ENCODE peak calls at places on chromosomes 6 and 20, in ten cellular contexts. D, I, Y, L, T, W, K, A, S and E are unnamed samples. For H3K4me1, the result is how much of the 10 kb centered on the place peaks cover.

GRCh38 chr6:68252632-68253031 is 382.4 kb upstream of the ADGRB3 start:
- DNase-seq in K (no peak), S (no peak), D (no peak), T (no peak), I (no peak), W (no peak), A (no peak), L (no peak), Y (no peak), E (no peak)

GRCh38 chr20:21832442-21833152 is 127.1 kb downstream of the PAX1 start:
- DNase-seq in S (no peak), K (no peak), L (no peak), Y (no peak), T (no peak), D (peak), A (no peak), I (no peak), W (no peak), E (no peak)

GRCh38 chr6:44917430-44917829 is 410.7 kb upstream of the RUNX2 start:
- DNase-seq in W (no peak), D (no peak), K (no peak), S (no peak), Y (no peak), A (no peak), L (peak), T (no peak), I (no peak), E (no peak)

GRCh38 chr6:72651967-72652956 is 30.4 kb downstream of the KCNQ5 start:
- DNase-seq in S (no peak), K (no peak), W (no peak), D (no peak), L (no peak), I (no peak), Y (no peak), T (no peak), A (no peak), E (no peak)

GRCh38 chr20:12030470-12030869 is 112.8 kb downstream of the BTBD3 start:
- DNase-seq in I (no peak), S (no peak), L (no peak), K (no peak), W (no peak), T (no peak), A (no peak), D (no peak), Y (no peak), E (no peak)

GRCh38 chr6:98463629-98464028 is 370.7 kb upstream of the POU3F2 start:
- DNase-seq in I (no peak), T (no peak), K (no peak), S (no peak), A (no peak), D (no peak), L (no peak), W (no peak), Y (no peak), E (no peak)

GRCh38 chr20:38961530-38962043 is 557 bp upstream of the DHX35 start:
- DNase-seq in D (no peak), S (peak), Y (no peak), W (no peak), L (no peak), T (no peak), I (no peak), A (no peak), K (no peak), E (peak)

GRCh38 chr6:82589509-82590206 is 226.0 kb downstream of the TPBG start:
- DNase-seq in S (peak), I (no peak), T (no peak), L (peak), Y (no peak), A (no peak), K (no peak), D (no peak), W (no peak), E (no peak)

GRCh38 chr6:142326539-142326938 is 24.7 kb downstream of the ADGRG6 start:
- DNase-seq in L (peak), D (no peak), S (no peak), K (no peak), T (no peak), A (no peak), W (no peak), I (no peak), Y (no peak), E (no peak)

GRCh38 chr6:28543671-28544131 is 18.0 kb downstream of the GPX5 start:
- DNase-seq in I (no peak), D (peak), Y (no peak), W (no peak), L (no peak), T (no peak), A (no peak), S (peak), K (no peak), E (no peak)

DNA sequence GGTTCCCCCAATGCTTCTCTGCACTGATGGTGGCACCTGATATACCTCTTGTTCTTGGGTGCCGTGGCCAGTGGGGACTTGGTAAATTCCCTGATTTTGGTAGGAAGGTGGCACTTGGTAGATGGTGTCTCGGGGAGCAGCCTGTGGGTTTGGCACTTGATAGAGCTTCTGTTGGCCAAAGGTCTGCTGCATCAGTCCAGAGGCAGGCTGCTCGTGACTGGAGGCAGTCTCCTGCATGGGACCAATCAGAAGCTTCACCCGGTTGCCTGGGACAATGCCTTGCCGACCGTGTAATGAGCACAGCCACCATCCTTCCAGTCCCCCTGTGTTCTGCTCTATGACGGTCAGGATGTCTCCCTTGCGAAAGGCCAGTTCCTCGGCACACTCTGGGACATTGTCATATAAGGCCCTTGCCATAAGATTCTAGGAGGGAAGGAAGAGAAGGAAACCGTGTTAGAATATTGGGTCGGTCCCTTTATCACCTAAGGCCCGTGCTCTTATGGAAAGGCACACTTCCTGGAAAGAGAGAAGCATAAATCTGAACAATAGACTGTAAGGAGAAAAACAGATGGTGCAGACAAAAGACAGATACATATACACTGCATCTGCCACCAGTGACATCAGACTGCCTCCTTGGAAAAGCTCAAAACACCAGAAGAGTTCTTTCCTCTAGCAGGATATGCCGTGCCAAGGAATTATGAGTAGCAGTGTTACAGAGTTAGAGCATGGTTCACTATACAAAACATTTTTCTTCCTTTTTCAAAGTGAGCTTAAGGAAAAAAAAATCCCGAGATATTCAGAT is 19.0 kb downstream of the NEDD9 start:
- DNase-seq in S (peak), A (no peak), T (no peak), L (peak), D (no peak), W (no peak), Y (no peak), I (no peak), K (no peak), E (no peak)
- H3K4me1 ChIP-seq in S (half or more), A (under half), T (under half), L (under half), D (under half), W (under half), Y (half or more), I (half or more), K (half or more), E (under half)

GRCh38 chr20:49701916-49702315 is 11.8 kb downstream of the B4GALT5 start:
- DNase-seq in W (no peak), K (no peak), S (no peak), A (no peak), T (no peak), L (no peak), I (no peak), D (no peak), Y (no peak), E (no peak)

GRCh38 chr20:49699200-49699992 is 14.3 kb downstream of the B4GALT5 start:
- DNase-seq in W (no peak), A (no peak), Y (no peak), D (no peak), S (peak), T (no peak), K (no peak), I (no peak), L (peak), E (no peak)

GRCh38 chr20:49701313-49701731 is 12.4 kb downstream of the B4GALT5 start:
- DNase-seq in S (peak), K (no peak), L (peak), I (no peak), T (no peak), Y (no peak), A (no peak), D (no peak), W (no peak), E (no peak)

GRCh38 chr20:49698477-49698876 is 15.2 kb downstream of the B4GALT5 start:
- DNase-seq in Y (no peak), T (no peak), K (no peak), W (no peak), A (no peak), D (no peak), I (no peak), L (no peak), S (no peak), E (no peak)

GRCh38 chr20:49700411-49701185 is 13.1 kb downstream of the B4GALT5 start:
- DNase-seq in Y (no peak), W (no peak), L (peak), T (no peak), I (no peak), A (no peak), S (peak), D (no peak), K (no peak), E (no peak)
- H3K4me1 ChIP-seq in Y (half or more), W (under half), L (under half), T (under half), I (half or more), A (under half), S (half or more), D (under half), K (half or more), E (under half)

GRCh38 chr20:57986776-57987175 is 241.7 kb downstream of the ANKRD60 start:
- DNase-seq in K (no peak), D (no peak), S (no peak), A (no peak), L (no peak), I (no peak), Y (peak), T (no peak), W (no peak), E (no peak)

GRCh38 chr20:57988422-57988821 is 240.0 kb downstream of the ANKRD60 start:
- DNase-seq in T (no peak), Y (no peak), W (no peak), L (no peak), I (no peak), D (no peak), S (no peak), K (no peak), A (no peak), E (no peak)

GRCh38 chr20:57990396-57990987 is 238.0 kb downstream of the ANKRD60 start:
- DNase-seq in L (no peak), A (no peak), K (no peak), T (no peak), I (no peak), Y (no peak), S (no peak), D (no peak), W (no peak), E (no peak)

GRCh38 chr20:57987659-57988058 is 240.8 kb downstream of the ANKRD60 start:
- DNase-seq in A (no peak), D (no peak), S (no peak), T (no peak), Y (no peak), W (peak), L (no peak), K (no peak), I (no peak), E (no peak)

DNA sequence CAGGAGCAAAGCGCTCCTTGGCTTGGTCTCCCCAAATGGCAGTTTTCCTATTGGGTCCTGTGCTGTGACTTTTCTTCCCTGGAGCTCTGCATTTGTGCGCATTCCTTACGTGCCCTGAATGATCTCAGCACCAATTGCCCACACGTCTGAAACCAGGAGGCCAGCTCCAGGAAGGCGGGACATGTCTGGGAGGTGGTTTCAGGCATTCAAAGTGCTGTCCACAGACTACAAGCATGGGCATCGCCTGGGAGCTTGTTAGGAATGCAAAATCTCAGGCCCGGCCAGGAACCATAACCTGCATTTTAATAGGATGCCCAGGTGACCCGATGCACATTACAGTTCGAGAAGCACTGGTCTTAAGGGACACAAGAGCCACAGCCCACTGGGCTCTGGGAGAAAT is 239.6 kb downstream of the ANKRD60 start:
- DNase-seq in A (no peak), L (no peak), S (no peak), W (no peak), K (no peak), I (no peak), D (no peak), Y (no peak), T (no peak), E (no peak)
- H3K4me1 ChIP-seq in A (under half), L (under half), S (under half), W (under half), K (under half), I (under half), D (under half), Y (under half), T (under half), E (under half)

DNA sequence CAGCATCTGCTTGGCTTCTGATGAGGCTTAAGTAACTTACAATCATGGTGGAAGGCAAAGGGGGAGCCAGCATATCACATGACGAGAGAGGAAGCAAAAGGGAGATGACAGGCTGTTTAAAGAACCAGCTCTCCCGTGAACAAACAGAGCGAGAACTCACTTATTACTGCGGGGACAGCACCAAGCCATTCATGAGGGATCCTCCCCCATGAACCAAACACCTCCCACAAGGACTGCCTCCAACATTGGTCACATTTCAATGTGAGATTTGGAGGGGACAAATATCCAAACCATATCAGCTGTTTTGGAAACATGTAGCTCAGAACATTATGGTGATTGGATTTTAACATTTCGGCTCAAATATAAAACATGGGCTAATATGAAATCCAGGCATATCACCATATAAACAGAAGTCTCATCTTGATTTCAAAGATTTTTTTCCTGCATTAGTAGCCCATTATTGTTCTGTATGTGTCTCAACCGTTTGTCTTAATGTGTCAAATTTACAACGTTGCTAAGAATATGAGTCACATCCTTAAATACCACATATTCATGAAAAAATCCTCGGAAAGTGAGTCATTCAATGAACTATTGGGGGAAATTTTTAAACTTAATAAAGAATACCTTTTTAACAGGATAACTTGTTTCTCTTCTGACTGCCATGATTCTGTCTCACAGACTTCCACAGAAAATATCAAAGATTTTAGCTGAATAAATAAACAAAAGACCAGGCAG is 894.3 kb downstream of the TFAP2A start:
- DNase-seq in A (no peak), K (no peak), T (no peak), D (no peak), W (no peak), Y (no peak), L (peak), S (peak), I (no peak), E (no peak)
- H3K4me1 ChIP-seq in A (under half), K (under half), T (under half), D (under half), W (under half), Y (under half), L (under half), S (under half), I (under half), E (under half)

GRCh38 chr6:38035478-38035877 is 216.0 kb downstream of the ZFAND3 start:
- DNase-seq in T (no peak), D (no peak), L (no peak), I (no peak), A (no peak), Y (no peak), K (no peak), W (no peak), S (no peak), E (no peak)
- H3K4me1 ChIP-seq in T (under half), D (under half), L (under half), I (half or more), A (under half), Y (under half), K (under half), W (under half), S (under half), E (under half)

GRCh38 chr6:158660331-158660730 is 10.5 kb downstream of the SYTL3 start:
- DNase-seq in S (peak), I (peak), K (no peak), D (no peak), W (peak), Y (no peak), L (no peak), A (peak), T (no peak), E (no peak)
- H3K4me1 ChIP-seq in S (under half), I (under half), K (under half), D (under half), W (under half), Y (under half), L (under half), A (under half), T (under half), E (under half)

GRCh38 chr6:134870677-134871498 is 79.0 kb downstream of the ALDH8A1 start:
- DNase-seq in K (no peak), I (no peak), Y (no peak), S (no peak), D (no peak), T (no peak), L (peak), W (no peak), A (no peak), E (no peak)
- H3K4me1 ChIP-seq in K (under half), I (under half), Y (under half), S (under half), D (under half), T (under half), L (under half), W (under half), A (under half), E (under half)

GRCh38 chr6:137216875-137217553 is 2.2 kb downstream of the IFNGR1 start:
- DNase-seq in W (no peak), D (no peak), I (no peak), K (no peak), L (no peak), T (no peak), Y (no peak), A (no peak), S (no peak), E (no peak)

GRCh38 chr6:137217801-137218472 is 1.2 kb downstream of the IFNGR1 start:
- DNase-seq in D (no peak), K (no peak), Y (peak), L (peak), S (no peak), I (no peak), W (no peak), T (no peak), A (no peak), E (no peak)

GRCh38 chr6:137218917-137219663 is at the start of gene IFNGR1:
- DNase-seq in D (peak), A (peak), T (peak), W (peak), K (peak), L (peak), Y (peak), I (peak), S (peak), E (peak)

GRCh38 chr6:137219664-137220252 is 573 bp upstream of the IFNGR1 start:
- DNase-seq in W (no peak), T (no peak), I (no peak), A (no peak), K (no peak), L (no peak), S (no peak), D (no peak), Y (no peak), E (no peak)

DNA sequence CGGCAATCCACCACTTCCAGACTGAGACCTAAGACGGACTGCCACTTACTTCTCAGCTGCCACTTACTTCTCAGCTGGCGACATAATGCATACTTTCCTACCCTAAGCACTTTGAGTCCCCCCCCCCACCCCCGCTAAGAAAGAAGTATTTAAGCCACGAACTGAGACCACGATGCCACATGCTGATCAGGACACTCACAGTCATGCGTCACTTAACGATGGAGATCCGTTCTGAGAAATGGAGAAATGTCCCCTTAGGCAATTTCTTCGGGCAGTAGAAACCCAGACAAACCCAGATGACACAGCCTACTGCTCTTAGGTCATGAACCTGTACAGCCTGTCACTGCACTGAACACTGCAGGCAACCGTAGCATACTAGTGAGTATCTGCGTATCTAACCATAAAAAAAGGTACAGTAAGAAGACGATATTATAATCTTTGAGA is 690 bp downstream of the IFNGR1 start:
- DNase-seq in L (peak), W (no peak), D (peak), I (peak), A (peak), T (no peak), Y (peak), S (no peak), K (no peak), E (no peak)
- H3K4me1 ChIP-seq in L (under half), W (under half), D (under half), I (half or more), A (under half), T (under half), Y (half or more), S (under half), K (half or more), E (under half)

GRCh38 chr6:144140859-144141258 is 9.5 kb upstream of the STX11 start:
- DNase-seq in T (no peak), K (no peak), L (no peak), A (no peak), Y (no peak), W (no peak), S (no peak), I (no peak), D (no peak), E (no peak)

GRCh38 chr6:144144996-144145395 is 5.3 kb upstream of the STX11 start:
- DNase-seq in W (no peak), I (no peak), Y (no peak), A (no peak), L (no peak), S (no peak), D (no peak), K (no peak), T (no peak), E (no peak)

GRCh38 chr6:144141470-144141869 is 8.8 kb upstream of the STX11 start:
- DNase-seq in K (no peak), W (no peak), T (no peak), D (no peak), A (no peak), L (no peak), Y (no peak), I (no peak), S (no peak), E (no peak)

GRCh38 chr6:144145546-144145945 is 4.8 kb upstream of the STX11 start:
- DNase-seq in L (peak), T (no peak), K (no peak), D (no peak), A (no peak), Y (no peak), W (no peak), I (no peak), S (no peak), E (no peak)

GRCh38 chr6:144143878-144144277 is 6.4 kb upstream of the STX11 start:
- DNase-seq in I (no peak), T (no peak), A (no peak), W (no peak), L (no peak), Y (no peak), K (no peak), S (no peak), D (no peak), E (no peak)
- H3K4me1 ChIP-seq in I (under half), T (under half), A (under half), W (under half), L (under half), Y (under half), K (under half), S (under half), D (under half), E (under half)